ENCODE peak calls at places on chromosomes 3 and 15, in nine cellular contexts. V, I, Z, G, L, W, N, Q and Y are unnamed samples. For H3K9me3, the result is how much of the 10 kb centered on the place peaks cover.

GRCh38 chr3:195302436-195302835 is 31.5 kb upstream of the XXYLT1 start:
- DNase-seq in V (no peak), I (no peak), Z (no peak), G (no peak), L (no peak), W (no peak), N (no peak), Q (no peak), Y (peak)

GRCh38 chr3:133970916-133971315 is 58.8 kb downstream of the SLCO2A1 start:
- DNase-seq in V (no peak), I (no peak), Z (no peak), G (no peak), L (no peak), W (peak), N (no peak), Q (no peak), Y (no peak)

GRCh38 chr15:75449585-75450306 is 1.7 kb downstream of the SIN3A start:
- DNase-seq in V (no peak), I (no peak), Z (no peak), G (no peak), L (no peak), W (no peak), N (no peak), Q (no peak), Y (no peak)

GRCh38 chr15:81185896-81186295 is 10.8 kb upstream of the IL16 start:
- DNase-seq in V (no peak), I (no peak), Z (no peak), G (no peak), L (no peak), W (no peak), N (no peak), Q (no peak), Y (no peak)

GRCh38 chr15:70461017-70461416 is 302.3 kb downstream of the UACA start:
- DNase-seq in V (no peak), I (no peak), Z (no peak), G (no peak), L (no peak), W (no peak), N (no peak), Q (no peak), Y (no peak)

GRCh38 chr15:35713733-35714132 is 167.8 kb upstream of the DPH6 start:
- DNase-seq in V (no peak), I (no peak), Z (no peak), G (no peak), L (no peak), W (no peak), N (no peak), Q (no peak), Y (no peak)

GRCh38 chr3:72145506-72146380 is 360.8 kb upstream of the PROK2 start:
- DNase-seq in V (no peak), I (no peak), Z (no peak), G (no peak), L (peak), W (no peak), N (no peak), Q (no peak), Y (no peak)

GRCh38 chr15:91027677-91028076 is 5.3 kb upstream of the VPS33B start:
- DNase-seq in V (no peak), I (no peak), Z (no peak), G (no peak), L (no peak), W (no peak), N (no peak), Q (no peak), Y (no peak)

GRCh38 chr3:176041812-176042211 is 1155.5 kb downstream of the TBL1XR1 start:
- DNase-seq in V (no peak), I (no peak), Z (no peak), G (no peak), L (no peak), W (no peak), N (no peak), Q (no peak), Y (peak)

GRCh38 chr3:3802021-3802420 is 2.8 kb downstream of the LRRN1 start:
- DNase-seq in V (no peak), I (peak), Z (no peak), G (no peak), L (no peak), W (no peak), N (peak), Q (no peak), Y (no peak)

GRCh38 chr15:92664178-92664900 is 8.8 kb upstream of the FAM174B start:
- DNase-seq in V (no peak), I (no peak), Z (no peak), G (no peak), L (no peak), W (no peak), N (no peak), Q (no peak), Y (no peak)

GRCh38 chr15:59299919-59300617 is 72.6 kb downstream of the MYO1E start:
- DNase-seq in V (no peak), I (no peak), Z (peak), G (peak), L (peak), W (peak), N (no peak), Q (peak), Y (peak)

GRCh38 chr3:9068044-9068443 is 104.8 kb upstream of the RAD18 start:
- DNase-seq in V (no peak), I (no peak), Z (no peak), G (no peak), L (no peak), W (no peak), N (no peak), Q (no peak), Y (no peak)

GRCh38 chr15:92942706-92943105 is 42.6 kb downstream of the CHD2 start:
- DNase-seq in V (no peak), I (no peak), Z (no peak), G (no peak), L (no peak), W (no peak), N (no peak), Q (no peak), Y (no peak)

GRCh38 chr3:112470791-112471190 is 28.5 kb downstream of the BTLA start:
- DNase-seq in V (no peak), I (no peak), Z (no peak), G (no peak), L (no peak), W (no peak), N (no peak), Q (no peak), Y (peak)

GRCh38 chr3:99842826-99843589 is 25.3 kb downstream of the CMSS1 start:
- DNase-seq in V (peak), I (peak), Z (no peak), G (no peak), L (no peak), W (no peak), N (no peak), Q (no peak), Y (no peak)

GRCh38 chr3:156769661-156770654 is 56.2 kb upstream of the LEKR1 start:
- DNase-seq in V (no peak), I (no peak), Z (no peak), G (no peak), L (no peak), W (no peak), N (no peak), Q (no peak), Y (no peak)

GRCh38 chr15:25237291-25237978 is 201.4 kb downstream of the UBE3A start:
- DNase-seq in V (no peak), I (no peak), Z (no peak), G (peak), L (no peak), W (no peak), N (no peak), Q (no peak), Y (no peak)
- H3K9me3 ChIP-seq in V (half or more), I (under half), Z (under half), G (under half), L (under half), W (half or more), N (under half), Q (under half), Y (half or more)

GRCh38 chr3:83770664-83771402 is 1188.0 kb upstream of the CADM2 start:
- DNase-seq in V (no peak), I (no peak), Z (no peak), G (no peak), L (no peak), W (no peak), N (no peak), Q (no peak), Y (no peak)

GRCh38 chr3:83769791-83770663 is 1188.8 kb upstream of the CADM2 start:
- DNase-seq in V (no peak), I (no peak), Z (no peak), G (no peak), L (no peak), W (no peak), N (no peak), Q (no peak), Y (no peak)

GRCh38 chr3:83765971-83766370 is 1192.8 kb upstream of the CADM2 start:
- DNase-seq in V (no peak), I (no peak), Z (no peak), G (no peak), L (no peak), W (no peak), N (no peak), Q (no peak), Y (no peak)
- H3K27ac ChIP-seq in V (no peak), I (no peak), Z (no peak), G (no peak), L (no peak), W (no peak), N (no peak), Q (no peak), Y (no peak)

GRCh38 chr15:25072857-25073476 is 118.2 kb downstream of the SNRPN start:
- DNase-seq in V (no peak), I (no peak), Z (no peak), G (no peak), L (no peak), W (no peak), N (no peak), Q (no peak), Y (no peak)
- H3K9me3 ChIP-seq in V (half or more), I (under half), Z (half or more), G (half or more), L (half or more), W (half or more), N (half or more), Q (half or more), Y (half or more)

GRCh38 chr3:152307829-152308474 is 39.2 kb downstream of the MBNL1 start:
- DNase-seq in V (peak), I (no peak), Z (no peak), G (no peak), L (no peak), W (no peak), N (no peak), Q (no peak), Y (no peak)
- H3K27ac ChIP-seq in V (peak), I (peak), Z (peak), G (no peak), L (peak), W (peak), N (no peak), Q (peak), Y (peak)

DNA sequence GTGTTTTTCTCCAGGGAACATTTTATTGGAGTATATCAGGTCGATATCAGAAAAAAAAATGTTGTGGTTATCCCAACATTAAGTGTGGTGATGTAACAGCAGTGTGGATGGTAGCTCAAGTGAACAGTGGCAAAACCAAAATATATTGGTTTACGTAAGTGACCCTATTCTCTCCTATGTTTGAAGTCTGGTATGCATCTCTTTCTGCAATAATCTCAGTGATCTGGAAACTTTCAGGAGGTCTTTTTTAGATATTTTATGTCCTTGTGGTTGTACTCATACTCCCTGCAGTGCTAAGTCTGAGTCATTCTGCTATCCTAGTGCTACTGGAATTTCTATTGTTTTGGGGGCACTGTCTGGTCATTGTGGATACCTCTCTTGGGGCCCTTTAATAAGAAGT is 137.9 kb downstream of the SNRPN start:
- DNase-seq in V (no peak), I (no peak), Z (no peak), G (no peak), L (no peak), W (no peak), N (no peak), Q (no peak), Y (no peak)
- H3K9me3 ChIP-seq in V (half or more), I (under half), Z (half or more), G (under half), L (half or more), W (half or more), N (half or more), Q (half or more), Y (under half)

GRCh38 chr3:55201729-55202128 is 273.9 kb upstream of the LRTM1 start:
- DNase-seq in V (no peak), I (no peak), Z (no peak), G (no peak), L (no peak), W (no peak), N (no peak), Q (no peak), Y (no peak)

GRCh38 chr3:55203006-55203405 is 275.1 kb upstream of the LRTM1 start:
- DNase-seq in V (no peak), I (no peak), Z (no peak), G (no peak), L (no peak), W (no peak), N (no peak), Q (no peak), Y (no peak)

GRCh38 chr3:55202320-55202719 is 274.5 kb upstream of the LRTM1 start:
- DNase-seq in V (no peak), I (no peak), Z (no peak), G (no peak), L (no peak), W (no peak), N (no peak), Q (no peak), Y (peak)

GRCh38 chr3:55204417-55204816 is 276.6 kb upstream of the LRTM1 start:
- DNase-seq in V (no peak), I (no peak), Z (no peak), G (no peak), L (no peak), W (no peak), N (no peak), Q (no peak), Y (no peak)

DNA sequence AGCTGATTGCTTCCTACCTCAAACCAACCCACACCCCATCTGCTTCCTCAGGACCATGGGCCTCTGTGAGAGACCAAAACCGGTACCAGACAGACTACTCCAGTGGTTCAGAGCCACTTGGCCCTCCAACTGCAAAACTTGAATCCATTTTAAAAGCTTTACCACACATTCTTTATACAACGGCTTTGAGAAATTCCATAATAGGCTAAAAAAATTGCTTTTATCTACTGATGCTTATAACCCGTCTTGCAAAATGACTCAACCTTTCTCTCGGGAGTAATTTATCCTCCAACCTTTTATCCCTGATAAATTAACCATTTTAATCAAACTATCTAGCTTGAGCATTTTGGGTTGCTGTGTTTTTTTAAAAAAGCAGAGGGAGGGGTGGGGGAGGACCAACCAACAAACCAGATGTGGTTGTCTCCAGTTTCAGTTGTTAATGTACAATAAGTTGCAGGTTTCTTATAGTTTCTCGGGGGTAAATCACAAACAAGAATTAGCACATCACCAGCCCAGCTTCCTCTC is 275.7 kb upstream of the LRTM1 start:
- DNase-seq in V (no peak), I (no peak), Z (no peak), G (no peak), L (no peak), W (no peak), N (no peak), Q (no peak), Y (no peak)
- H3K27ac ChIP-seq in V (no peak), I (no peak), Z (no peak), G (no peak), L (no peak), W (no peak), N (no peak), Q (no peak), Y (no peak)

GRCh38 chr3:101667844-101668243 is 9.1 kb downstream of the ZBTB11 start:
- DNase-seq in V (no peak), I (no peak), Z (no peak), G (no peak), L (no peak), W (no peak), N (no peak), Q (no peak), Y (no peak)
- H3K9me3 ChIP-seq in V (under half), I (under half), Z (under half), G (under half), L (under half), W (under half), N (under half), Q (under half), Y (under half)